ENCODE peak calls at places on chromosomes 16 and 17, in four cellular contexts. One of them, this sample, is unnamed.

GRCh38 chr17:76529643-76530488 is 7.6 kb downstream of the CYGB start:
- DNase-seq in H1: peak; percentile 57
- DNase-seq in SK-N-SH: peak; percentile 92
- DNase-seq in HepG2: peak; percentile 61
- DNase-seq in this sample: no peak

GRCh38 chr17:32492648-32493289 is 6.0 kb downstream of the CDK5R1 start:
- DNase-seq in H1: no peak
- DNase-seq in SK-N-SH: no peak
- DNase-seq in HepG2: no peak
- DNase-seq in this sample: no peak

GRCh38 chr17:43581581-43581980 is 35.4 kb upstream of the ETV4 start:
- DNase-seq in H1: no peak
- DNase-seq in SK-N-SH: no peak
- DNase-seq in HepG2: peak; percentile 68
- DNase-seq in this sample: no peak

GRCh38 chr17:64057701-64058263 is 37.3 kb upstream of the ICAM2 start:
- DNase-seq in H1: no peak
- DNase-seq in SK-N-SH: no peak
- DNase-seq in HepG2: peak; percentile 66
- DNase-seq in this sample: no peak

GRCh38 chr17:82830249-82830661 is 9.6 kb downstream of the ZNF750 start:
- DNase-seq in H1: no peak
- DNase-seq in SK-N-SH: peak; percentile 99
- DNase-seq in HepG2: no peak
- DNase-seq in this sample: no peak

GRCh38 chr16:58658796-58659211 is 25.8 kb downstream of the SLC38A7 start:
- DNase-seq in H1: no peak
- DNase-seq in SK-N-SH: no peak
- DNase-seq in HepG2: no peak
- DNase-seq in this sample: no peak

GRCh38 chr17:68198931-68199836 is 48.7 kb upstream of the AMZ2 start:
- DNase-seq in H1: peak; percentile 76
- DNase-seq in SK-N-SH: peak; percentile 72
- DNase-seq in HepG2: no peak
- DNase-seq in this sample: no peak

GRCh38 chr17:58577696-58578095 is 63.3 kb upstream of the MTMR4 start:
- DNase-seq in H1: peak; percentile 67
- DNase-seq in SK-N-SH: peak; percentile 56
- DNase-seq in HepG2: peak; percentile 52
- DNase-seq in this sample: no peak

GRCh38 chr17:416293-417206 is 63.9 kb upstream of the RPH3AL start:
- DNase-seq in H1: no peak
- DNase-seq in SK-N-SH: no peak
- DNase-seq in HepG2: no peak
- DNase-seq in this sample: peak; percentile 85

GRCh38 chr17:80646328-80646727 is 101.7 kb downstream of the RPTOR start:
- DNase-seq in H1: no peak
- DNase-seq in SK-N-SH: no peak
- DNase-seq in HepG2: no peak
- DNase-seq in this sample: no peak

GRCh38 chr16:28924762-28925385 is at the start of gene RABEP2:
- DNase-seq in H1: peak; percentile 100
- DNase-seq in SK-N-SH: peak; percentile 100
- DNase-seq in HepG2: peak; percentile 86
- DNase-seq in this sample: no peak

GRCh38 chr17:30237296-30238002 is 2.0 kb upstream of the SLC6A4 start:
- DNase-seq in H1: peak; percentile 57
- DNase-seq in SK-N-SH: no peak
- DNase-seq in HepG2: no peak
- DNase-seq in this sample: no peak

GRCh38 chr17:61306003-61306402 is 93.6 kb upstream of the TBX2 start:
- DNase-seq in H1: no peak
- DNase-seq in SK-N-SH: no peak
- DNase-seq in HepG2: no peak
- DNase-seq in this sample: no peak

GRCh38 chr17:507441-507840 is 154.8 kb upstream of the RPH3AL start:
- DNase-seq in H1: no peak
- DNase-seq in SK-N-SH: no peak
- DNase-seq in HepG2: no peak
- DNase-seq in this sample: no peak

GRCh38 chr16:47431960-47432359 is 28.9 kb downstream of the ITFG1 start:
- DNase-seq in H1: no peak
- DNase-seq in SK-N-SH: no peak
- DNase-seq in HepG2: no peak
- DNase-seq in this sample: no peak

GRCh38 chr16:900211-900610 is 70.6 kb downstream of the LMF1 start:
- DNase-seq in H1: no peak
- DNase-seq in SK-N-SH: no peak
- DNase-seq in HepG2: no peak
- DNase-seq in this sample: no peak

GRCh38 chr16:29694384-29695195 is 15.6 kb downstream of the QPRT start:
- DNase-seq in H1: no peak
- DNase-seq in SK-N-SH: peak; percentile 53
- DNase-seq in HepG2: no peak
- DNase-seq in this sample: no peak

GRCh38 chr17:57986841-57987581 is 1.0 kb downstream of the VEZF1 start:
- DNase-seq in H1: no peak
- DNase-seq in SK-N-SH: no peak
- DNase-seq in HepG2: peak; percentile 89
- DNase-seq in this sample: no peak

GRCh38 chr16:80518436-80518835 is 22.4 kb upstream of the DYNLRB2 start:
- DNase-seq in H1: no peak
- DNase-seq in SK-N-SH: no peak
- DNase-seq in HepG2: no peak
- DNase-seq in this sample: no peak

GRCh38 chr17:70171159-70171558 is 1.8 kb downstream of the KCNJ2 start:
- DNase-seq in H1: no peak
- DNase-seq in SK-N-SH: no peak
- DNase-seq in HepG2: no peak
- DNase-seq in this sample: no peak

GRCh38 chr17:45844695-45845375 is at the start of gene SPPL2C:
- DNase-seq in H1: no peak
- DNase-seq in SK-N-SH: peak; percentile 43
- DNase-seq in HepG2: no peak
- DNase-seq in this sample: no peak

GRCh38 chr17:69188796-69189195 is 39.8 kb downstream of the ABCA10 start:
- DNase-seq in H1: no peak
- DNase-seq in SK-N-SH: no peak
- DNase-seq in HepG2: no peak
- DNase-seq in this sample: no peak

GRCh38 chr17:49565948-49566491 is 9.7 kb upstream of the NXPH3 start:
- DNase-seq in H1: no peak
- DNase-seq in SK-N-SH: no peak
- DNase-seq in HepG2: no peak
- DNase-seq in this sample: no peak

GRCh38 chr16:30656974-30657865 is 1.0 kb upstream of the FBRS start:
- DNase-seq in H1: no peak
- DNase-seq in SK-N-SH: no peak
- DNase-seq in HepG2: no peak
- DNase-seq in this sample: no peak

GRCh38 chr16:19175492-19176262 is 7.6 kb downstream of the SYT17 start:
- DNase-seq in H1: no peak
- DNase-seq in SK-N-SH: no peak
- DNase-seq in HepG2: peak; percentile 44
- DNase-seq in this sample: no peak

GRCh38 chr17:45345554-45346254 is 28.9 kb upstream of the MAP3K14 start:
- DNase-seq in H1: no peak
- DNase-seq in SK-N-SH: no peak
- DNase-seq in HepG2: no peak
- DNase-seq in this sample: no peak

GRCh38 chr17:32621612-32622312 is 135.0 kb downstream of the CDK5R1 start:
- DNase-seq in H1: no peak
- DNase-seq in SK-N-SH: no peak
- DNase-seq in HepG2: no peak
- DNase-seq in this sample: no peak

GRCh38 chr17:64442550-64442971 is 6.4 kb upstream of the MILR1 start:
- DNase-seq in H1: no peak
- DNase-seq in SK-N-SH: no peak
- DNase-seq in HepG2: no peak
- DNase-seq in this sample: no peak

GRCh38 chr17:67372751-67373150 is 4.3 kb upstream of the PITPNC1 start:
- DNase-seq in H1: no peak
- DNase-seq in SK-N-SH: no peak
- DNase-seq in HepG2: no peak
- DNase-seq in this sample: no peak

GRCh38 chr17:68697850-68698313 is 96.7 kb upstream of the FAM20A start:
- DNase-seq in H1: no peak
- DNase-seq in SK-N-SH: no peak
- DNase-seq in HepG2: peak; percentile 14
- DNase-seq in this sample: no peak

GRCh38 chr17:9175700-9176467 is 154.6 kb downstream of the NTN1 start:
- DNase-seq in H1: no peak
- DNase-seq in SK-N-SH: no peak
- DNase-seq in HepG2: no peak
- DNase-seq in this sample: no peak

GRCh38 chr16:27222499-27223225 is 19.3 kb downstream of the KDM8 start:
- DNase-seq in H1: no peak
- DNase-seq in SK-N-SH: peak; percentile 51
- DNase-seq in HepG2: no peak
- DNase-seq in this sample: no peak
- TF ChIP-seq TCF12 in H1: no peak
- TF ChIP-seq TCF12 in SK-N-SH: no peak
- TF ChIP-seq TCF12 in HepG2: no peak
- TF ChIP-seq TCF12 in this sample: no peak

GRCh38 chr17:78648293-78648692 is 71.1 kb upstream of the DNAH17 start:
- DNase-seq in H1: no peak
- DNase-seq in SK-N-SH: no peak
- DNase-seq in HepG2: no peak
- DNase-seq in this sample: no peak
- TF ChIP-seq TCF12 in H1: no peak
- TF ChIP-seq TCF12 in SK-N-SH: no peak
- TF ChIP-seq TCF12 in HepG2: no peak
- TF ChIP-seq TCF12 in this sample: no peak

GRCh38 chr16:83404261-83404660 is 403.5 kb upstream of the HSBP1 start:
- DNase-seq in H1: no peak
- DNase-seq in SK-N-SH: no peak
- DNase-seq in HepG2: no peak
- DNase-seq in this sample: no peak

GRCh38 chr16:83403751-83404150 is 404.0 kb upstream of the HSBP1 start:
- DNase-seq in H1: no peak
- DNase-seq in SK-N-SH: no peak
- DNase-seq in HepG2: no peak
- DNase-seq in this sample: no peak

GRCh38 chr16:83409347-83409746 is 398.4 kb upstream of the HSBP1 start:
- DNase-seq in H1: no peak
- DNase-seq in SK-N-SH: no peak
- DNase-seq in HepG2: no peak
- DNase-seq in this sample: no peak
- TF ChIP-seq TCF12 in H1: no peak
- TF ChIP-seq TCF12 in SK-N-SH: no peak
- TF ChIP-seq TCF12 in HepG2: no peak
- TF ChIP-seq TCF12 in this sample: no peak

DNA sequence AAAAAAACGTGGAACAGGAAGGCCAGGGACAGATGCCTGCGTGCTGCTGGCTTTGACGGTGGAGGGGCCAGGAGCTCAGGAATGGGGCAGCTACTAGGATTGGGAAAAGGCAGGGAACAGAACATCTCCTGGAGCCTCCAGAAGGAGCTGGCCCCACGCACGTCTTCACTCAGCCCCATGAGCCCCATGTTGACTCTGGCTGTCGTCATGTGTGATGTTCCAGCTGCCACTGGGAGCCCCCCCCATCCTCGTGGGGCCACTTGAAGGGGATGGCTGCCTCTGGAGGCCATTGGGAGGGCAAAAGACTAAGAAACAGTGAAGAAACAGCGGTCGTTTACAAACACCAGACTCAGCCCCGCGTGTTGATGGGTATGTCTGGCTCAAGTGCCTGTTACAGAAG is 18.5 kb upstream of the APRT start:
- DNase-seq in H1: no peak
- DNase-seq in SK-N-SH: no peak
- DNase-seq in HepG2: no peak
- DNase-seq in this sample: no peak
- TF ChIP-seq TCF12 in H1: no peak
- TF ChIP-seq TCF12 in SK-N-SH: no peak
- TF ChIP-seq TCF12 in HepG2: no peak
- TF ChIP-seq TCF12 in this sample: no peak

GRCh38 chr17:79497949-79498348 is 112.9 kb downstream of the RBFOX3 start:
- DNase-seq in H1: no peak
- DNase-seq in SK-N-SH: no peak
- DNase-seq in HepG2: no peak
- DNase-seq in this sample: no peak
- TF ChIP-seq TCF12 in H1: no peak
- TF ChIP-seq TCF12 in SK-N-SH: no peak
- TF ChIP-seq TCF12 in HepG2: no peak
- TF ChIP-seq TCF12 in this sample: no peak

GRCh38 chr16:2785101-2785991 is 2.0 kb downstream of the PRSS33 start:
- DNase-seq in H1: no peak
- DNase-seq in SK-N-SH: peak; percentile 70
- DNase-seq in HepG2: no peak
- DNase-seq in this sample: no peak
- TF ChIP-seq TCF12 in H1: no peak
- TF ChIP-seq TCF12 in SK-N-SH: no peak
- TF ChIP-seq TCF12 in HepG2: no peak
- TF ChIP-seq TCF12 in this sample: no peak

DNA sequence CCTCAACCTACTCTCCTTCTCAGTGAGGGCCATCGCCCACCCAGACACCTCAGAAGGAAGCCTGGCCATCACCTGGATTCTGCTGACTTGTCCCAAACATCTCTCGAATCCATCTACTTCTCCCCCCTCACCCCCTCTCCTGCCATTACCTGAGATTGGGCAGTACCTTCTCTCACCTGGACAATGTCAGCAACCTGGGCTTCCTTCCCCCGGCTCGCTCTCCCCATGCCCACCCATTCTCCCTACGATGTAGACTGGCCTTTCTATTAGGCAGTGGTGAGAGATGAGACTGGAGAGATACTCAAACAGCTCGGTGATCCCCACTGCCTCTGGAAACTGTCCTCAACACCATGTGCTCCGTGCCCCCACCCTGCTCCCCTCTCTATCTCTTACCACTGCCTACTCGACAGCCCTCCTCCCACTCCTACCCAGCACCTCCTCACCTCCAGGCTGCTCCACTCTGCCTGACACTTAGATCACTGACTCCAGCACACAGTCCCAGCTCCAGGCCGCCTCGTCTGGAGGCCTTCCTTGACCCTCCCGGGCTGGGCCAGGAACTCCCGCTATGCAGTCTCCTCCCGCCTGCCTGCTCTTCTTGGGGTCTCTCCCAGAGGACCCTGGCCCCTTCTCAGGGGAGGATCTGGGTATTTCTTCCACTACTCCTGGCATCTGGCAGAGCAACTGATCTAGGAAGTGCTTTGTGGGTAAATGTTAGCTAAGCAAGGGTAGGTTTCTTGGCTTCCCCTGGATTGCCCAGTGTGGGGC is 235.8 kb upstream of the NLRP1 start:
- DNase-seq in H1: no peak
- DNase-seq in SK-N-SH: no peak
- DNase-seq in HepG2: no peak
- DNase-seq in this sample: no peak
- TF ChIP-seq TCF12 in H1: no peak
- TF ChIP-seq TCF12 in SK-N-SH: no peak
- TF ChIP-seq TCF12 in HepG2: no peak
- TF ChIP-seq TCF12 in this sample: no peak

This sample was measured in GM12878.